ENCODE peak calls at places on chromosome 20, in four cellular contexts. One of them, this sample, is unnamed.

GRCh38 chr20:24439737-24440136 is 29.7 kb upstream of the SYNDIG1 start:
- DNase-seq in left cardiac atrium: no peak
- DNase-seq in T-helper 2 cell: no peak
- DNase-seq in activated naive CD4-positive, alpha-beta T cell treated with anti-CD3 and anti-CD28 coated beads for 36 hours: no peak
- DNase-seq in this sample: no peak

GRCh38 chr20:15482525-15482924 is 1090.7 kb downstream of the KIF16B start:
- DNase-seq in left cardiac atrium: no peak
- DNase-seq in activated naive CD4-positive, alpha-beta T cell treated with anti-CD3 and anti-CD28 coated beads for 36 hours: no peak
- DNase-seq in T-helper 2 cell: no peak
- DNase-seq in this sample: no peak

GRCh38 chr20:58709013-58709702 is 16.6 kb downstream of the NPEPL1 start:
- DNase-seq in left cardiac atrium: peak
- DNase-seq in T-helper 2 cell: no peak
- DNase-seq in activated naive CD4-positive, alpha-beta T cell treated with anti-CD3 and anti-CD28 coated beads for 36 hours: no peak
- DNase-seq in this sample: no peak

GRCh38 chr20:48945840-48946514 is 24.5 kb downstream of the ARFGEF2 start:
- DNase-seq in activated naive CD4-positive, alpha-beta T cell treated with anti-CD3 and anti-CD28 coated beads for 36 hours: no peak
- DNase-seq in left cardiac atrium: no peak
- DNase-seq in T-helper 2 cell: no peak
- DNase-seq in this sample: no peak

GRCh38 chr20:49669601-49670189 is 44.0 kb downstream of the B4GALT5 start:
- DNase-seq in activated naive CD4-positive, alpha-beta T cell treated with anti-CD3 and anti-CD28 coated beads for 36 hours: peak
- DNase-seq in left cardiac atrium: no peak
- DNase-seq in T-helper 2 cell: no peak
- DNase-seq in this sample: no peak

GRCh38 chr20:34037121-34037520 is 43.4 kb downstream of the RALY start:
- DNase-seq in T-helper 2 cell: no peak
- DNase-seq in left cardiac atrium: no peak
- DNase-seq in activated naive CD4-positive, alpha-beta T cell treated with anti-CD3 and anti-CD28 coated beads for 36 hours: peak
- DNase-seq in this sample: peak

GRCh38 chr20:59003836-59004492 is 3.1 kb downstream of the CTSZ start:
- DNase-seq in left cardiac atrium: no peak
- DNase-seq in T-helper 2 cell: no peak
- DNase-seq in activated naive CD4-positive, alpha-beta T cell treated with anti-CD3 and anti-CD28 coated beads for 36 hours: no peak
- DNase-seq in this sample: no peak

GRCh38 chr20:34185766-34186620 is 55.2 kb upstream of the ASIP start:
- DNase-seq in activated naive CD4-positive, alpha-beta T cell treated with anti-CD3 and anti-CD28 coated beads for 36 hours: no peak
- DNase-seq in T-helper 2 cell: no peak
- DNase-seq in left cardiac atrium: no peak
- DNase-seq in this sample: no peak

GRCh38 chr20:19522080-19522801 is 235.8 kb upstream of the RIN2 start:
- DNase-seq in activated naive CD4-positive, alpha-beta T cell treated with anti-CD3 and anti-CD28 coated beads for 36 hours: peak
- DNase-seq in T-helper 2 cell: no peak
- DNase-seq in left cardiac atrium: no peak
- DNase-seq in this sample: peak

GRCh38 chr20:17457064-17457463 is 74.1 kb downstream of the BFSP1 start:
- DNase-seq in activated naive CD4-positive, alpha-beta T cell treated with anti-CD3 and anti-CD28 coated beads for 36 hours: no peak
- DNase-seq in T-helper 2 cell: no peak
- DNase-seq in left cardiac atrium: no peak
- DNase-seq in this sample: no peak

GRCh38 chr20:34881689-34882088 is 5.3 kb downstream of the ACSS2 start:
- DNase-seq in activated naive CD4-positive, alpha-beta T cell treated with anti-CD3 and anti-CD28 coated beads for 36 hours: no peak
- DNase-seq in T-helper 2 cell: no peak
- DNase-seq in left cardiac atrium: no peak
- DNase-seq in this sample: no peak

GRCh38 chr20:15610700-15611277 is 962.5 kb downstream of the KIF16B start:
- DNase-seq in activated naive CD4-positive, alpha-beta T cell treated with anti-CD3 and anti-CD28 coated beads for 36 hours: no peak
- DNase-seq in left cardiac atrium: no peak
- DNase-seq in T-helper 2 cell: no peak
- DNase-seq in this sample: no peak

GRCh38 chr20:36408219-36408618 is 102.1 kb downstream of the DLGAP4 start:
- DNase-seq in left cardiac atrium: peak
- DNase-seq in activated naive CD4-positive, alpha-beta T cell treated with anti-CD3 and anti-CD28 coated beads for 36 hours: no peak
- DNase-seq in T-helper 2 cell: no peak
- DNase-seq in this sample: no peak

GRCh38 chr20:50820515-50821256 is 25.8 kb downstream of the BCAS4 start:
- DNase-seq in left cardiac atrium: no peak
- DNase-seq in T-helper 2 cell: no peak
- DNase-seq in activated naive CD4-positive, alpha-beta T cell treated with anti-CD3 and anti-CD28 coated beads for 36 hours: no peak
- DNase-seq in this sample: no peak